ENCODE peak calls at places on chromosome 22, in six cellular contexts. X, S, V, N, Q and Y are unnamed samples.

GRCh38 chr22:47034905-47035419 is 272.5 kb downstream of the TBC1D22A start:
- ATAC-seq in S (no peak), N (no peak), V (no peak), X (no peak), Q (no peak), Y (no peak)

GRCh38 chr22:21650823-21651520 is 8.9 kb downstream of the SDF2L1 start:
- ATAC-seq in Q (no peak), N (peak), V (no peak), X (no peak), S (no peak), Y (no peak)

GRCh38 chr22:19132693-19133400 is 1.7 kb downstream of the TSSK2 start:
- ATAC-seq in V (no peak), Q (no peak), N (no peak), X (no peak), S (no peak), Y (no peak)

GRCh38 chr22:39405346-39406085 is 5.9 kb downstream of the TAB1 start:
- ATAC-seq in Q (no peak), S (no peak), V (peak), X (no peak), N (no peak), Y (peak)

GRCh38 chr22:29095459-29095858 is 22.6 kb downstream of the KREMEN1 start:
- ATAC-seq in N (no peak), X (no peak), V (no peak), Q (no peak), S (no peak), Y (no peak)

GRCh38 chr22:26131755-26132154 is 37.5 kb upstream of the SEZ6L start:
- ATAC-seq in S (no peak), N (no peak), X (no peak), V (no peak), Q (no peak), Y (no peak)

GRCh38 chr22:38954414-38955043 is 2.9 kb upstream of the APOBEC3A start:
- ATAC-seq in N (no peak), S (no peak), X (no peak), V (no peak), Q (no peak), Y (no peak)

GRCh38 chr22:22403771-22404170 is 104.8 kb downstream of the ZNF280B start:
- ATAC-seq in Q (no peak), V (no peak), N (peak), S (no peak), X (no peak), Y (no peak)

GRCh38 chr22:48699531-48699930 is 1128.1 kb downstream of the BRD1 start:
- ATAC-seq in N (no peak), S (no peak), V (no peak), X (no peak), Q (no peak), Y (no peak)

GRCh38 chr22:49827307-49827852 is 293 bp downstream of the BRD1 start:
- ATAC-seq in X (peak), S (peak), Q (peak), V (no peak), N (peak), Y (peak)

GRCh38 chr22:45777046-45777851 is 105.6 kb downstream of the ATXN10 start:
- ATAC-seq in N (no peak), X (peak), Q (no peak), S (no peak), V (no peak), Y (no peak)